ENCODE peak calls at places on chromosomes 11 and 22, in seven cellular contexts. B, M, X, U, Z, E and Q are unnamed samples.
A peak's percentile ranks its signal among the peaks of the same experiment; 100 is the strongest.

GRCh38 chr11:108316061-108316460 is 93.2 kb downstream of the ATM start:
- DNase-seq in B (no peak), M (no peak), X (no peak), U (no peak), Z (no peak), E (no peak), Q (no peak)

GRCh38 chr11:62719302-62719978 is 7.8 kb downstream of the HNRNPUL2 start:
- DNase-seq in B (no peak), M (no peak), X (no peak), U (no peak), Z (no peak), E (no peak), Q (no peak)

GRCh38 chr11:115247953-115248352 is 256.3 kb downstream of the CADM1 start:
- DNase-seq in B (no peak), M (no peak), X (no peak), U (no peak), Z (no peak), E (no peak), Q (no peak)

GRCh38 chr11:76629853-76630599 is 40.5 kb downstream of the LRRC32 start:
- DNase-seq in B (no peak), M (peak; percentile 66), X (no peak), U (no peak), Z (no peak), E (peak; percentile 87), Q (no peak)

GRCh38 chr22:20015187-20015625 is 1.4 kb downstream of the ARVCF start:
- DNase-seq in B (no peak), M (no peak), X (no peak), U (no peak), Z (no peak), E (no peak), Q (no peak)

GRCh38 chr22:49997932-49998717 is 14.4 kb downstream of the IL17REL start:
- DNase-seq in B (no peak), M (no peak), X (no peak), U (no peak), Z (no peak), E (no peak), Q (no peak)

GRCh38 chr11:19087658-19088057 is 27.1 kb upstream of the MRGPRX2 start:
- DNase-seq in B (no peak), M (no peak), X (peak; percentile 92), U (no peak), Z (no peak), E (peak; percentile 85), Q (no peak)

GRCh38 chr22:41417622-41418390 is 28.8 kb downstream of the TOB2 start:
- DNase-seq in B (no peak), M (peak; percentile 88), X (no peak), U (no peak), Z (no peak), E (peak; percentile 19), Q (no peak)

GRCh38 chr11:269146-269890 is 8.9 kb upstream of the NLRP6 start:
- DNase-seq in B (peak; percentile 87), M (no peak), X (peak; percentile 71), U (peak; percentile 99), Z (no peak), E (peak; percentile 24), Q (peak; percentile 60)

GRCh38 chr22:40594924-40595323 is 41.6 kb downstream of the MRTFA start:
- DNase-seq in B (no peak), M (no peak), X (peak; percentile 62), U (no peak), Z (peak; percentile 80), E (peak; percentile 33), Q (no peak)

GRCh38 chr22:19923914-19924513 is 17.6 kb upstream of the COMT start:
- DNase-seq in B (no peak), M (no peak), X (no peak), U (no peak), Z (no peak), E (no peak), Q (no peak)

GRCh38 chr11:128394436-128395089 is 192.8 kb downstream of the ETS1 start:
- DNase-seq in B (no peak), M (no peak), X (no peak), U (no peak), Z (no peak), E (peak; percentile 23), Q (no peak)

GRCh38 chr11:72069200-72069599 is 11.1 kb downstream of the NUMA1 start:
- DNase-seq in B (no peak), M (no peak), X (no peak), U (no peak), Z (no peak), E (peak; percentile 44), Q (no peak)

GRCh38 chr11:123576082-123576481 is 78.3 kb downstream of the SCN3B start:
- DNase-seq in B (no peak), M (no peak), X (no peak), U (no peak), Z (no peak), E (no peak), Q (no peak)

GRCh38 chr22:44580176-44580575 is 82.1 kb upstream of the RTL6 start:
- DNase-seq in B (no peak), M (no peak), X (no peak), U (no peak), Z (no peak), E (no peak), Q (no peak)

GRCh38 chr22:45210174-45210573 is 30.5 kb downstream of the KIAA0930 start:
- DNase-seq in B (no peak), M (no peak), X (no peak), U (no peak), Z (no peak), E (no peak), Q (no peak)

GRCh38 chr22:38012604-38013072 is 28.3 kb upstream of the SOX10 start:
- DNase-seq in B (no peak), M (no peak), X (peak; percentile 62), U (no peak), Z (no peak), E (peak; percentile 82), Q (no peak)

GRCh38 chr22:38005943-38006342 is 21.6 kb upstream of the SOX10 start:
- DNase-seq in B (no peak), M (no peak), X (no peak), U (no peak), Z (no peak), E (no peak), Q (no peak)

GRCh38 chr22:38009000-38009806 is 24.8 kb upstream of the SOX10 start:
- DNase-seq in B (no peak), M (no peak), X (no peak), U (no peak), Z (no peak), E (no peak), Q (no peak)

GRCh38 chr22:38006906-38007305 is 22.6 kb upstream of the SOX10 start:
- DNase-seq in B (no peak), M (no peak), X (no peak), U (no peak), Z (no peak), E (no peak), Q (no peak)

DNA sequence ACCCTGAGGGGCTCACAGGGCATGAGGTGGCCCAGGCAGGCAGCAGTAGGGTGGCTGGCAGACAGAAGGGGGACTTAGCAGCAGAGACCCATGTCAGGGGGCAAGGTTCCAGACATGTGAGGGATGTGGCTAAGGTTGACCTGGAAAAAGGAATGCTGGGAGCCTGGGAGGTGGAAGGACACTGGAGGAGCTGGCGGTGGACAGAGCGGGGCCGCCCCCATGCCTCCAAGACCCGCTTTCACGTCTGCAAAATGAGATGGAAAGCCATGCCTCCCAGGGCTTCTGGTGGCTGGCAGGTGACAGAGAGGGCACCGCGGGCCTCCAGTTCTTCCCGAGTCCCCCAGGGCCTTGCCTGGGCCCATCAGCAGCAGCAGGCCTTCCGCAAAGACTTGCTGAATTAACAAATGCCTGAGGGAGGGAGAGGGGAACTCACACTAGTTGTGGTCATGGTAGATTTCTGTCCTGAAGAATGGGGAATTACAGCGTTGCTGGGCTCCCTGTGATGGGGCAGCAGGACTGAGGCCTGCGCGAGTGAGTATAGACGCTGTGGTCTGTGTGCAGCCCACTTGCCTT is 23.1 kb upstream of the SOX10 start:
- DNase-seq in B (no peak), M (no peak), X (no peak), U (no peak), Z (no peak), E (no peak), Q (no peak)
- TF ChIP-seq CTCF in B (no peak), M (no peak), X (no peak), U (no peak), Z (no peak), E (no peak), Q (no peak)

GRCh38 chr22:35197071-35197470 is 60.2 kb upstream of the HMGXB4 start:
- DNase-seq in B (no peak), M (no peak), X (no peak), U (no peak), Z (no peak), E (no peak), Q (no peak)

GRCh38 chr22:35198738-35199137 is 58.6 kb upstream of the HMGXB4 start:
- DNase-seq in B (no peak), M (no peak), X (no peak), U (no peak), Z (no peak), E (no peak), Q (no peak)

GRCh38 chr22:35195226-35195625 is 62.1 kb upstream of the HMGXB4 start:
- DNase-seq in B (no peak), M (no peak), X (no peak), U (no peak), Z (no peak), E (no peak), Q (no peak)

GRCh38 chr22:35192121-35192918 is 65.0 kb upstream of the HMGXB4 start:
- DNase-seq in B (no peak), M (peak; percentile 64), X (peak; percentile 45), U (no peak), Z (no peak), E (peak; percentile 3), Q (no peak)

GRCh38 chr22:35195821-35196220 is 61.5 kb upstream of the HMGXB4 start:
- DNase-seq in B (no peak), M (no peak), X (no peak), U (no peak), Z (no peak), E (no peak), Q (no peak)
- TF ChIP-seq CTCF in B (no peak), M (no peak), X (no peak), U (no peak), Z (no peak), E (no peak), Q (no peak)

DNA sequence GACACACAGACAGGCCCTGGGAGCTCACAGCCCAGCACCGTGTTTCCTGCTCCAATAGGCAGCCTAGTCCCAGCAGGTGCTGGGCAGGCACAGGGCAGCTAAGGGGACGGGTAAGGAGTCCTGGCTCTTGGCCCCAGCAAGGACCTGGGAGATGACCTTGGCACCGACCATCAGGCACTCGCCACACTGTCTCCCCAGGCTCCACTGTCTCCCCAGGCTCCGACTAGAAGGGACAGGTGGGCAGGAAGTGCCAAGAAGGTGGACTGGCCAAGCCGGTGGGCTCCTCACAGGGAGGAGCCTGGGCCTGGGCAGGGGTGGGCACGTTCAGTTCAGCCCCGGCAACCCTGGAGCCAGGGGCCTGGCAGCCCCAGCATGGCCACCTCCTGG is 193.9 kb downstream of the IGLL1 start:
- DNase-seq in B (no peak), M (no peak), X (no peak), U (no peak), Z (no peak), E (peak; percentile 2), Q (no peak)
- TF ChIP-seq CTCF in B (peak; percentile 60), M (peak; percentile 44), X (no peak), U (no peak), Z (no peak), E (no peak), Q (peak; percentile 31)

DNA sequence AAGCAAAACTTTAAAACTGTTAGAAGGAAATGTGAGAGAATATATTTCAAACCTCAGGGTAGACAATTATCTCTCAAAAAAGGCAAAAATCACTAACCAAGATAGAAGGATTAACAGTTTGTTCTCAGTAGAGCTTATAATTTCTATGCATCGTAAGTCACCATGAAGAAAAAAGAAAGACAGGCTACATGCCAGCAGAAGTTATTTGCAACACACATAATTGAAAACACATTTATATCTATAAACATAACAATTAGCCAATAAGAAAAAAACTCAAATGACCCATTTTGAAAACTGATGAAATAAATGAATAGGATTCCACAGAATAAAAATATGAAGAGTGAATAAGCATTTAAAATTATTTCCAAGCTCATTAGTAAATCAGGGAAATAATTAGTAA is 24.4 kb upstream of the SNX19 start:
- DNase-seq in B (no peak), M (no peak), X (no peak), U (no peak), Z (no peak), E (no peak), Q (no peak)
- TF ChIP-seq CTCF in B (no peak), M (no peak), X (no peak), U (no peak), Z (no peak), E (no peak), Q (no peak)